ENCODE peak calls at places on chromosomes 6 and 20, in four cellular contexts. One of them, this sample, is unnamed.

GRCh38 chr6:125415921-125416320 is 114.2 kb upstream of the HDDC2 start:
- DNase-seq in C1 segment of cervical spinal cord: no peak
- DNase-seq in CD8-positive, alpha-beta T cell: no peak
- DNase-seq in activated CD4-positive, alpha-beta T cell treated with anti-CD3 and anti-CD28 coated beads for 48 hours: no peak
- DNase-seq in this sample: no peak

GRCh38 chr20:36544134-36545018 is 3.1 kb downstream of the MYL9 start:
- DNase-seq in CD8-positive, alpha-beta T cell: no peak
- DNase-seq in activated CD4-positive, alpha-beta T cell treated with anti-CD3 and anti-CD28 coated beads for 48 hours: no peak
- DNase-seq in C1 segment of cervical spinal cord: no peak
- DNase-seq in this sample: no peak

GRCh38 chr6:168938546-168938945 is 315.1 kb downstream of the THBS2 start:
- DNase-seq in CD8-positive, alpha-beta T cell: no peak
- DNase-seq in C1 segment of cervical spinal cord: no peak
- DNase-seq in activated CD4-positive, alpha-beta T cell treated with anti-CD3 and anti-CD28 coated beads for 48 hours: no peak
- DNase-seq in this sample: no peak

GRCh38 chr20:38175221-38176030 is 10.4 kb upstream of the TGM2 start:
- DNase-seq in C1 segment of cervical spinal cord: no peak
- DNase-seq in activated CD4-positive, alpha-beta T cell treated with anti-CD3 and anti-CD28 coated beads for 48 hours: no peak
- DNase-seq in CD8-positive, alpha-beta T cell: no peak
- DNase-seq in this sample: no peak

GRCh38 chr6:28875348-28875747 is 48.4 kb downstream of the TRIM27 start:
- DNase-seq in C1 segment of cervical spinal cord: no peak
- DNase-seq in activated CD4-positive, alpha-beta T cell treated with anti-CD3 and anti-CD28 coated beads for 48 hours: no peak
- DNase-seq in CD8-positive, alpha-beta T cell: no peak
- DNase-seq in this sample: no peak

GRCh38 chr6:19804362-19805145 is 32.6 kb upstream of the ID4 start:
- DNase-seq in CD8-positive, alpha-beta T cell: no peak
- DNase-seq in C1 segment of cervical spinal cord: peak; percentile 86
- DNase-seq in activated CD4-positive, alpha-beta T cell treated with anti-CD3 and anti-CD28 coated beads for 48 hours: peak; percentile 86
- DNase-seq in this sample: peak; percentile 98

GRCh38 chr6:32086661-32087573 is 22.2 kb downstream of the TNXB start:
- DNase-seq in CD8-positive, alpha-beta T cell: no peak
- DNase-seq in activated CD4-positive, alpha-beta T cell treated with anti-CD3 and anti-CD28 coated beads for 48 hours: peak; percentile 51
- DNase-seq in C1 segment of cervical spinal cord: no peak
- DNase-seq in this sample: no peak

GRCh38 chr6:91447086-91447485 is 860.2 kb upstream of the MAP3K7 start:
- DNase-seq in activated CD4-positive, alpha-beta T cell treated with anti-CD3 and anti-CD28 coated beads for 48 hours: no peak
- DNase-seq in CD8-positive, alpha-beta T cell: no peak
- DNase-seq in C1 segment of cervical spinal cord: no peak
- DNase-seq in this sample: no peak

GRCh38 chr20:38789503-38790209 is 15.8 kb upstream of the PPP1R16B start:
- DNase-seq in activated CD4-positive, alpha-beta T cell treated with anti-CD3 and anti-CD28 coated beads for 48 hours: no peak
- DNase-seq in C1 segment of cervical spinal cord: no peak
- DNase-seq in CD8-positive, alpha-beta T cell: no peak
- DNase-seq in this sample: no peak

This sample was measured in posterior cingulate gyrus.